ENCODE peak calls at places on chromosomes 12 and 14, in six cellular contexts. X is HCEC 1CT; S is stimulated activated CD8-positive, alpha-beta memory T cell treated with anti-CD3 and anti-CD28 coated beads, Interleukin-2, amount 100 ng/mL, for 1 hour; R is adrenal gland; Z is HT1080; O is right cardiac atrium. W is an unnamed sample.

GRCh38 chr14:98548071-98548686 is 723.8 kb downstream of the BCL11B start:
- DNase-seq in R (no peak), Z (peak), X (no peak), S (no peak), O (no peak), W (peak)

GRCh38 chr14:38669027-38669426 is 413.1 kb upstream of the CLEC14A start:
- DNase-seq in O (no peak), R (no peak), Z (no peak), S (no peak), X (no peak), W (no peak)

GRCh38 chr12:104578453-104578852 is 121.7 kb downstream of the CHST11 start:
- DNase-seq in O (no peak), S (no peak), Z (peak), X (peak), R (peak), W (no peak)

GRCh38 chr12:43444940-43445564 is 107.0 kb downstream of the ADAMTS20 start:
- DNase-seq in Z (peak), S (peak), X (peak), O (peak), R (peak), W (no peak)

GRCh38 chr12:105218434-105218833 is 17.5 kb downstream of the APPL2 start:
- DNase-seq in R (no peak), S (no peak), O (peak), Z (no peak), X (no peak), W (no peak)

GRCh38 chr12:8681129-8681902 is 16.5 kb upstream of the RIMKLB start:
- DNase-seq in R (no peak), X (peak), O (no peak), Z (peak), S (no peak), W (no peak)

GRCh38 chr12:124466200-124467128 is 100.9 kb downstream of the NCOR2 start:
- DNase-seq in R (no peak), S (peak), X (no peak), O (peak), Z (peak), W (no peak)

GRCh38 chr12:129332286-129332685 is 479.0 kb downstream of the GLT1D1 start:
- DNase-seq in R (no peak), O (no peak), Z (no peak), X (no peak), S (no peak), W (no peak)

GRCh38 chr12:48001426-48002178 is 2.7 kb downstream of the COL2A1 start:
- DNase-seq in Z (peak), S (no peak), O (peak), X (peak), R (peak), W (no peak)

GRCh38 chr12:122527478-122527944 is 462 bp downstream of the KNTC1 start:
- DNase-seq in X (peak), O (no peak), R (no peak), S (no peak), Z (no peak), W (no peak)

GRCh38 chr14:75531660-75532317 is 9.5 kb downstream of the BATF start:
- DNase-seq in O (no peak), Z (peak), R (no peak), S (no peak), X (peak), W (no peak)

GRCh38 chr14:64812412-64812811 is 67.3 kb downstream of the SPTB start:
- DNase-seq in S (no peak), O (no peak), R (no peak), Z (no peak), X (no peak), W (no peak)

GRCh38 chr14:81176224-81176623 is 44.5 kb downstream of the GTF2A1 start:
- DNase-seq in X (no peak), R (peak), S (no peak), O (peak), Z (no peak), W (no peak)

GRCh38 chr12:46562625-46563228 is 190.2 kb upstream of the SLC38A2 start:
- DNase-seq in O (no peak), X (peak), R (no peak), S (no peak), Z (peak), W (no peak)

GRCh38 chr12:54389139-54389508 is 4.6 kb upstream of the ZNF385A start:
- DNase-seq in X (no peak), O (no peak), S (no peak), Z (no peak), R (no peak), W (no peak)

GRCh38 chr14:73173092-73173735 is 36.9 kb downstream of the PSEN1 start:
- DNase-seq in O (no peak), Z (peak), R (no peak), S (no peak), X (peak), W (peak)

GRCh38 chr12:116370004-116370404 is 92.5 kb upstream of the MED13L start:
- DNase-seq in S (no peak), Z (peak), X (peak), R (no peak), O (no peak), W (no peak)

GRCh38 chr12:52540531-52540930 is 12.4 kb downstream of the KRT71 start:
- DNase-seq in S (no peak), X (no peak), O (no peak), Z (no peak), R (no peak), W (no peak)

GRCh38 chr14:98665019-98665418 is 607.0 kb downstream of the BCL11B start:
- DNase-seq in X (no peak), S (no peak), R (no peak), O (no peak), Z (peak), W (no peak)

GRCh38 chr12:104370989-104371870 is 67.7 kb downstream of the EID3 start:
- DNase-seq in O (no peak), S (no peak), R (no peak), X (peak), Z (peak), W (no peak)

GRCh38 chr14:29868000-29868399 is 59.6 kb downstream of the PRKD1 start:
- DNase-seq in S (no peak), X (no peak), R (no peak), O (no peak), Z (no peak), W (no peak)

GRCh38 chr12:12327802-12328201 is 22.2 kb downstream of the MANSC1 start:
- DNase-seq in O (no peak), R (no peak), X (peak), S (no peak), Z (peak), W (no peak)

GRCh38 chr14:99352688-99353280 is 80.8 kb upstream of the BCL11B start:
- DNase-seq in Z (no peak), X (no peak), O (no peak), R (no peak), S (no peak), W (no peak)

GRCh38 chr12:5262885-5263284 is 169.0 kb upstream of the NTF3 start:
- DNase-seq in S (no peak), Z (no peak), X (no peak), O (no peak), R (no peak), W (no peak)

GRCh38 chr14:37246427-37246829 is 48.7 kb downstream of the MIPOL1 start:
- DNase-seq in R (no peak), X (peak), S (no peak), O (no peak), Z (peak), W (peak)

GRCh38 chr12:110619534-110619953 is 5.6 kb downstream of the TCTN1 start:
- DNase-seq in R (no peak), O (no peak), Z (peak), S (no peak), X (peak), W (no peak)

GRCh38 chr12:79407671-79408622 is 282.8 kb downstream of the PAWR start:
- DNase-seq in Z (peak), X (peak), S (no peak), O (peak), R (peak), W (no peak)

GRCh38 chr14:38121280-38121679 is 86.4 kb upstream of the SSTR1 start:
- DNase-seq in Z (no peak), S (no peak), R (no peak), X (peak), O (no peak), W (no peak)

W was measured in NCI-H524 treated with DMSO at 0.1 percent for 48 hours.